ENCODE peak calls at places on chromosomes 12 and 14, in five cellular contexts. One of them, this sample, is unnamed. For H3K27me3, the result is how much of the 10 kb centered on the place peaks cover.

GRCh38 chr12:22287776-22288621 is 46.5 kb downstream of the ST8SIA1 start:
- DNase-seq in brain microvascular endothelial cell: peak
- DNase-seq in PC-3: no peak
- DNase-seq in colonic mucosa: no peak
- DNase-seq in Peyer's patch: no peak
- DNase-seq in this sample: no peak

GRCh38 chr14:22388669-22389625 is 200.1 kb downstream of the DAD1 start:
- DNase-seq in brain microvascular endothelial cell: peak
- DNase-seq in PC-3: peak
- DNase-seq in colonic mucosa: no peak
- DNase-seq in Peyer's patch: no peak
- DNase-seq in this sample: no peak

GRCh38 chr12:63668028-63668799 is at the start of gene DPY19L2:
- DNase-seq in brain microvascular endothelial cell: peak
- DNase-seq in PC-3: peak
- DNase-seq in colonic mucosa: peak
- DNase-seq in Peyer's patch: peak
- DNase-seq in this sample: peak

GRCh38 chr12:50708619-50709018 is 55.3 kb upstream of the ATF1 start:
- DNase-seq in brain microvascular endothelial cell: no peak
- DNase-seq in PC-3: no peak
- DNase-seq in colonic mucosa: no peak
- DNase-seq in Peyer's patch: no peak
- DNase-seq in this sample: no peak

GRCh38 chr14:91098591-91098990 is 15.3 kb upstream of the DGLUCY start:
- DNase-seq in brain microvascular endothelial cell: peak
- DNase-seq in PC-3: peak
- DNase-seq in colonic mucosa: no peak
- DNase-seq in Peyer's patch: no peak
- DNase-seq in this sample: no peak

GRCh38 chr14:38207342-38207741 is 362 bp upstream of the SSTR1 start:
- DNase-seq in brain microvascular endothelial cell: no peak
- DNase-seq in PC-3: no peak
- DNase-seq in colonic mucosa: no peak
- DNase-seq in Peyer's patch: no peak
- DNase-seq in this sample: no peak

GRCh38 chr12:63982787-63983186 is 138.3 kb downstream of the SRGAP1 start:
- DNase-seq in brain microvascular endothelial cell: no peak
- DNase-seq in PC-3: no peak
- DNase-seq in colonic mucosa: no peak
- DNase-seq in Peyer's patch: no peak
- DNase-seq in this sample: no peak

GRCh38 chr14:22535916-22536315 is 53.1 kb downstream of the DAD1 start:
- DNase-seq in brain microvascular endothelial cell: no peak
- DNase-seq in PC-3: no peak
- DNase-seq in colonic mucosa: no peak
- DNase-seq in Peyer's patch: no peak
- DNase-seq in this sample: no peak

GRCh38 chr14:104280085-104280901 is 141.9 kb downstream of the KIF26A start:
- DNase-seq in brain microvascular endothelial cell: no peak
- DNase-seq in PC-3: no peak
- DNase-seq in colonic mucosa: no peak
- DNase-seq in Peyer's patch: peak
- DNase-seq in this sample: no peak

GRCh38 chr14:68278568-68279436 is 459.2 kb downstream of the RAD51B start:
- DNase-seq in brain microvascular endothelial cell: peak
- DNase-seq in PC-3: peak
- DNase-seq in colonic mucosa: no peak
- DNase-seq in Peyer's patch: no peak
- DNase-seq in this sample: peak

GRCh38 chr12:109588461-109589239 is 15.1 kb downstream of the MVK start:
- DNase-seq in brain microvascular endothelial cell: no peak
- DNase-seq in PC-3: no peak
- DNase-seq in colonic mucosa: peak
- DNase-seq in Peyer's patch: peak
- DNase-seq in this sample: no peak

GRCh38 chr14:24347140-24347539 is 7.3 kb upstream of the RIPK3 start:
- DNase-seq in brain microvascular endothelial cell: no peak
- DNase-seq in PC-3: no peak
- DNase-seq in colonic mucosa: no peak
- DNase-seq in Peyer's patch: no peak
- DNase-seq in this sample: no peak

GRCh38 chr14:63692309-63693020 is 35.4 kb downstream of the SGPP1 start:
- DNase-seq in brain microvascular endothelial cell: no peak
- DNase-seq in PC-3: no peak
- DNase-seq in colonic mucosa: no peak
- DNase-seq in Peyer's patch: no peak
- DNase-seq in this sample: no peak

GRCh38 chr12:52873513-52873831 is 24.7 kb upstream of the KRT78 start:
- DNase-seq in brain microvascular endothelial cell: no peak
- DNase-seq in PC-3: no peak
- DNase-seq in colonic mucosa: no peak
- DNase-seq in Peyer's patch: no peak
- DNase-seq in this sample: no peak

GRCh38 chr12:106345739-106346138 is 11.8 kb upstream of the POLR3B start:
- DNase-seq in brain microvascular endothelial cell: peak
- DNase-seq in PC-3: peak
- DNase-seq in colonic mucosa: peak
- DNase-seq in Peyer's patch: no peak
- DNase-seq in this sample: no peak

GRCh38 chr14:101561145-101561896 is at the start of gene DIO3:
- DNase-seq in brain microvascular endothelial cell: no peak
- DNase-seq in PC-3: peak
- DNase-seq in colonic mucosa: peak
- DNase-seq in Peyer's patch: no peak
- DNase-seq in this sample: no peak

GRCh38 chr14:72892879-72893635 is 844 bp downstream of the DPF3 start:
- DNase-seq in brain microvascular endothelial cell: no peak
- DNase-seq in PC-3: peak
- DNase-seq in colonic mucosa: peak
- DNase-seq in Peyer's patch: peak
- DNase-seq in this sample: no peak

GRCh38 chr14:93706360-93706955 is 81.8 kb downstream of the PRIMA1 start:
- DNase-seq in brain microvascular endothelial cell: no peak
- DNase-seq in PC-3: no peak
- DNase-seq in colonic mucosa: no peak
- DNase-seq in Peyer's patch: no peak
- DNase-seq in this sample: no peak

GRCh38 chr14:64761441-64762043 is 57.3 kb downstream of the PLEKHG3 start:
- DNase-seq in brain microvascular endothelial cell: peak
- DNase-seq in PC-3: peak
- DNase-seq in colonic mucosa: no peak
- DNase-seq in Peyer's patch: no peak
- DNase-seq in this sample: no peak

GRCh38 chr12:103505371-103506236 is 9.8 kb upstream of the C12orf42 start:
- DNase-seq in brain microvascular endothelial cell: no peak
- DNase-seq in PC-3: peak
- DNase-seq in colonic mucosa: no peak
- DNase-seq in Peyer's patch: no peak
- DNase-seq in this sample: peak

GRCh38 chr14:100239200-100239839 is 376 bp downstream of the YY1 start:
- DNase-seq in brain microvascular endothelial cell: no peak
- DNase-seq in PC-3: no peak
- DNase-seq in colonic mucosa: peak
- DNase-seq in Peyer's patch: peak
- DNase-seq in this sample: no peak

GRCh38 chr14:20179218-20179617 is 11.5 kb upstream of the OR11G2 start:
- DNase-seq in brain microvascular endothelial cell: no peak
- DNase-seq in PC-3: no peak
- DNase-seq in colonic mucosa: no peak
- DNase-seq in Peyer's patch: no peak
- DNase-seq in this sample: no peak

GRCh38 chr12:48145981-48146380 is 11.3 kb downstream of the ASB8 start:
- DNase-seq in brain microvascular endothelial cell: no peak
- DNase-seq in PC-3: no peak
- DNase-seq in colonic mucosa: no peak
- DNase-seq in Peyer's patch: no peak
- DNase-seq in this sample: no peak

GRCh38 chr12:118052324-118053070 is 8.5 kb downstream of the WSB2 start:
- DNase-seq in brain microvascular endothelial cell: peak
- DNase-seq in PC-3: peak
- DNase-seq in colonic mucosa: peak
- DNase-seq in Peyer's patch: peak
- DNase-seq in this sample: peak

GRCh38 chr12:102811125-102811737 is 105.8 kb downstream of the PAH start:
- DNase-seq in brain microvascular endothelial cell: no peak
- DNase-seq in PC-3: peak
- DNase-seq in colonic mucosa: no peak
- DNase-seq in Peyer's patch: no peak
- DNase-seq in this sample: no peak

GRCh38 chr14:65847065-65847847 is 434.7 kb downstream of the FUT8 start:
- DNase-seq in brain microvascular endothelial cell: no peak
- DNase-seq in PC-3: no peak
- DNase-seq in colonic mucosa: peak
- DNase-seq in Peyer's patch: no peak
- DNase-seq in this sample: no peak

GRCh38 chr12:91289881-91290280 is 107.3 kb upstream of the DCN start:
- DNase-seq in brain microvascular endothelial cell: no peak
- DNase-seq in PC-3: no peak
- DNase-seq in colonic mucosa: no peak
- DNase-seq in Peyer's patch: no peak
- DNase-seq in this sample: no peak

GRCh38 chr14:89958966-89959365 is 3.2 kb downstream of the TDP1 start:
- DNase-seq in brain microvascular endothelial cell: no peak
- DNase-seq in PC-3: no peak
- DNase-seq in colonic mucosa: no peak
- DNase-seq in Peyer's patch: no peak
- DNase-seq in this sample: no peak

GRCh38 chr12:70831538-70831937 is 89.0 kb downstream of the PTPRR start:
- DNase-seq in brain microvascular endothelial cell: no peak
- DNase-seq in PC-3: peak
- DNase-seq in colonic mucosa: no peak
- DNase-seq in Peyer's patch: no peak
- DNase-seq in this sample: no peak

GRCh38 chr12:132597333-132598283 is 12.8 kb downstream of the LRCOL1 start:
- DNase-seq in brain microvascular endothelial cell: peak
- DNase-seq in PC-3: peak
- DNase-seq in colonic mucosa: no peak
- DNase-seq in Peyer's patch: no peak
- DNase-seq in this sample: no peak

DNA sequence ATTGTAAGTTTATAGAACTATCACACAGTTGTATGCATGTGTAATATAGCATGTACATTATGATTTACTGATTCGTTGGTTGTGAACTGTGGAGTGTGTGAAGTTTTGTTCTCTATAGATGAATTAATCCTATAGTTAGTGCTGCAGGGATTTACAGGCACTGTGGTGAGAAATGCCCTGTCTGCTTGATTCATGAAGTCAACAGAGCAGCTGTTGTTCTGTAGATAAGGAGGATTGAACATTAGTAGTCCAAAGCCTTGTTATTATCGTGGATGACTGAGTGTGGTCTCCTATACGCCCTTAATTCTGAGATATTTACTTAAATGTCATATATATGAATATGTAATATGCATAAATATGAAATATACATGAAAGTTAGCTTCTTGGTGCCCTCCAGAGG is 98.3 kb downstream of the DNAH10 start:
- DNase-seq in brain microvascular endothelial cell: no peak
- DNase-seq in PC-3: no peak
- DNase-seq in colonic mucosa: no peak
- DNase-seq in Peyer's patch: no peak
- DNase-seq in this sample: no peak
- TF ChIP-seq CTCF in brain microvascular endothelial cell: no peak
- TF ChIP-seq CTCF in PC-3: no peak
- TF ChIP-seq CTCF in colonic mucosa: no peak
- TF ChIP-seq CTCF in Peyer's patch: no peak
- TF ChIP-seq CTCF in this sample: no peak

GRCh38 chr12:77342275-77342674 is 276.9 kb upstream of the E2F7 start:
- DNase-seq in brain microvascular endothelial cell: no peak
- DNase-seq in PC-3: no peak
- DNase-seq in colonic mucosa: no peak
- DNase-seq in Peyer's patch: no peak
- DNase-seq in this sample: no peak
- H3K4me3 ChIP-seq in brain microvascular endothelial cell: no peak
- H3K4me3 ChIP-seq in PC-3: no peak
- H3K4me3 ChIP-seq in colonic mucosa: no peak
- H3K4me3 ChIP-seq in Peyer's patch: no peak
- H3K4me3 ChIP-seq in this sample: no peak

GRCh38 chr12:49342914-49343731 is 3.6 kb upstream of the DNAJC22 start:
- DNase-seq in brain microvascular endothelial cell: no peak
- DNase-seq in PC-3: no peak
- DNase-seq in colonic mucosa: no peak
- DNase-seq in Peyer's patch: no peak
- DNase-seq in this sample: no peak
- H3K27me3 ChIP-seq in brain microvascular endothelial cell: under half
- H3K27me3 ChIP-seq in PC-3: under half
- H3K27me3 ChIP-seq in colonic mucosa: half or more
- H3K27me3 ChIP-seq in Peyer's patch: under half
- H3K27me3 ChIP-seq in this sample: half or more

DNA sequence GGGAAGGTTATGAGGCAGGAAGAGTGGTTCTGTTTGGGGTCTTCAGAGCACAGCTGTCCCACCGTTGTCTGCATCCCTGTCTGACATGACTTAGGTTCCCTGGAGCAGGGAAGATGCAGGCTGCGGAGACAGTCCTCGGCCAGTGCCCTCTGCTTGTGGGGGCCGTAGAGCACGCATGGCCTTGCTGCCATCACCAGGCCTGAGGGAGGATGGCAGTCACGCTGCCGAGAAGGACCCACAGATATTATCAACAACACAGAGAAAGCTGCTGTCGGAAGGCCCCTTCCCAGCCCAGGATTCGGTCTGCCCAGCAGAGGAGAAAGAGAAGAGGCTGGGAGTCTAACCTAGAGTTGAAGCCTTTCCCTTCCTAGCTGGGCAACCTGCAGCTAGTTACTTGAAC is 35.0 kb downstream of the ERH start:
- DNase-seq in brain microvascular endothelial cell: peak
- DNase-seq in PC-3: no peak
- DNase-seq in colonic mucosa: no peak
- DNase-seq in Peyer's patch: no peak
- DNase-seq in this sample: no peak
- TF ChIP-seq CTCF in brain microvascular endothelial cell: peak
- TF ChIP-seq CTCF in PC-3: peak
- TF ChIP-seq CTCF in colonic mucosa: no peak
- TF ChIP-seq CTCF in Peyer's patch: no peak
- TF ChIP-seq CTCF in this sample: peak